ENCODE peak calls at places on chromosomes 1 and 21, in five cellular contexts. B is T-helper 2 cell, P is endothelial cell, W is AG09309, Y is PC-3. S is an unnamed sample.

GRCh38 chr1:184380468-184380867 is 6.4 kb upstream of the C1orf21 start:
- DNase-seq in B (no peak), P (no peak), W (no peak), Y (no peak), S (no peak)

GRCh38 chr1:61287734-61288133 is 205.4 kb downstream of the NFIA start:
- DNase-seq in B (no peak), P (no peak), W (peak), Y (peak), S (no peak)

GRCh38 chr1:94989398-94989797 is 62.5 kb upstream of the CNN3 start:
- DNase-seq in B (no peak), P (no peak), W (no peak), Y (no peak), S (no peak)

GRCh38 chr1:178944729-178945128 is 73.9 kb upstream of the ANGPTL1 start:
- DNase-seq in B (no peak), P (no peak), W (no peak), Y (no peak), S (no peak)

GRCh38 chr1:25545767-25546166 is 2.4 kb downstream of the LDLRAP1 start:
- DNase-seq in B (no peak), P (no peak), W (no peak), Y (no peak), S (no peak)

GRCh38 chr21:37074195-37074510 is 1.1 kb downstream of the TTC3 start:
- DNase-seq in B (no peak), P (no peak), W (no peak), Y (peak), S (no peak)

GRCh38 chr21:17537299-17537698 is 24.5 kb downstream of the CXADR start:
- DNase-seq in B (no peak), P (no peak), W (no peak), Y (peak), S (no peak)

GRCh38 chr21:36005018-36005417 is 55.3 kb downstream of the SETD4 start:
- DNase-seq in B (no peak), P (no peak), W (peak), Y (peak), S (no peak)

GRCh38 chr1:32871364-32872188 is 864 bp upstream of the FNDC5 start:
- DNase-seq in B (no peak), P (no peak), W (no peak), Y (no peak), S (no peak)

GRCh38 chr1:191206808-191207207 is 729.1 kb upstream of the BRINP3 start:
- DNase-seq in B (no peak), P (no peak), W (no peak), Y (peak), S (no peak)

GRCh38 chr1:178487070-178487615 is 9.6 kb downstream of the CLEC20A start:
- DNase-seq in B (no peak), P (no peak), W (no peak), Y (no peak), S (no peak)

GRCh38 chr21:46585191-46585953 is 19.5 kb downstream of the S100B start:
- DNase-seq in B (no peak), P (no peak), W (no peak), Y (no peak), S (no peak)

GRCh38 chr21:42081931-42082381 is 10.8 kb downstream of the UMODL1 start:
- DNase-seq in B (no peak), P (no peak), W (no peak), Y (no peak), S (no peak)

GRCh38 chr1:8836228-8836627 is 18.8 kb upstream of the RERE start:
- DNase-seq in B (no peak), P (no peak), W (no peak), Y (no peak), S (no peak)